ENCODE peak calls at places on chromosomes 11 and 22, in nine cellular contexts. X is esophagus muscularis mucosa, Q is transverse colon, P is spleen, G is prostate gland, Y is Panc1, J is vagina, L is GM23338, R is sigmoid colon. M is an unnamed sample.

GRCh38 chr11:15128621-15129020 is 13.9 kb downstream of the INSC start:
- DNase-seq in Q (no peak), J (no peak), X (no peak), L (no peak), P (no peak), Y (no peak), R (no peak), G (no peak), M (no peak)

GRCh38 chr11:7605544-7605943 is 67.8 kb downstream of the CYB5R2 start:
- DNase-seq in L (no peak), R (no peak), Q (no peak), Y (no peak), P (no peak), G (no peak), J (no peak), X (no peak), M (no peak)

GRCh38 chr11:27402450-27402849 is 39.4 kb upstream of the CCDC34 start:
- DNase-seq in Q (no peak), P (no peak), R (no peak), X (no peak), J (no peak), Y (no peak), L (no peak), G (no peak), M (no peak)

GRCh38 chr11:62850911-62851806 is 11.8 kb upstream of the WDR74 start:
- DNase-seq in Q (no peak), Y (no peak), P (peak), J (no peak), L (peak), G (no peak), R (no peak), X (no peak), M (no peak)

GRCh38 chr11:26286472-26287066 is 45.4 kb upstream of the ANO3 start:
- DNase-seq in R (no peak), Y (no peak), L (peak), J (no peak), Q (no peak), G (no peak), X (no peak), P (no peak), M (no peak)

GRCh38 chr22:44932493-44932892 is 77.3 kb downstream of the PHF21B start:
- DNase-seq in Q (no peak), J (no peak), X (no peak), G (no peak), Y (no peak), P (no peak), L (no peak), R (no peak), M (no peak)

GRCh38 chr11:123137496-123138270 is 57.4 kb downstream of the CLMP start:
- DNase-seq in X (no peak), Y (no peak), P (peak), L (peak), R (peak), G (no peak), J (no peak), Q (peak), M (peak)

GRCh38 chr11:1085440-1086170 is 10.9 kb downstream of the MUC2 start:
- DNase-seq in L (no peak), R (peak), X (no peak), Q (no peak), J (no peak), Y (no peak), P (peak), G (no peak), M (no peak)

GRCh38 chr11:3642071-3642951 is 519 bp upstream of the ART5 start:
- DNase-seq in P (peak), J (no peak), Q (peak), Y (no peak), R (peak), L (peak), G (peak), X (no peak), M (peak)

GRCh38 chr11:110715541-110715940 is 3.3 kb upstream of the ARHGAP20 start:
- DNase-seq in R (no peak), X (no peak), J (no peak), G (no peak), P (no peak), Q (no peak), Y (no peak), L (no peak), M (no peak)

GRCh38 chr11:84465040-84465439 is 1162.1 kb downstream of the DLG2 start:
- DNase-seq in L (no peak), P (no peak), R (no peak), Q (no peak), G (no peak), J (no peak), X (no peak), Y (no peak), M (no peak)

GRCh38 chr11:19660076-19660475 is 52.6 kb upstream of the NAV2 start:
- DNase-seq in R (no peak), L (no peak), G (peak), X (no peak), J (no peak), Q (no peak), P (no peak), Y (peak), M (peak)

GRCh38 chr11:23555085-23555484 is 694.8 kb upstream of the CCDC179 start:
- DNase-seq in Y (no peak), Q (no peak), L (no peak), J (no peak), R (no peak), P (no peak), G (no peak), X (no peak), M (no peak)

GRCh38 chr22:31969789-31970489 is 25.6 kb downstream of the YWHAH start:
- DNase-seq in L (peak), Q (peak), Y (no peak), J (no peak), P (peak), R (peak), G (peak), X (no peak), M (peak)

GRCh38 chr11:111454561-111455192 is 57.5 kb downstream of the BTG4 start:
- DNase-seq in Q (peak), G (peak), X (no peak), R (no peak), Y (no peak), L (peak), P (no peak), J (no peak), M (peak)

GRCh38 chr11:3723014-3723708 is 52.0 kb upstream of the CHRNA10 start:
- DNase-seq in X (no peak), Y (peak), G (no peak), R (no peak), L (no peak), P (no peak), J (no peak), Q (no peak), M (no peak)

GRCh38 chr11:92082652-92083051 is 142.0 kb upstream of the FAT3 start:
- DNase-seq in X (no peak), Q (no peak), J (no peak), Y (no peak), L (no peak), P (no peak), R (no peak), G (no peak), M (no peak)

GRCh38 chr22:37481347-37481907 is 4.8 kb downstream of the MFNG start:
- DNase-seq in R (no peak), J (no peak), P (peak), Y (no peak), Q (no peak), G (no peak), L (no peak), X (no peak), M (no peak)

GRCh38 chr11:133911169-133911568 is 45.6 kb downstream of the IGSF9B start:
- DNase-seq in P (no peak), Y (no peak), J (no peak), Q (no peak), X (no peak), R (no peak), L (no peak), G (no peak), M (no peak)

GRCh38 chr11:130897262-130898182 is 18.8 kb downstream of the SNX19 start:
- DNase-seq in J (no peak), G (peak), Q (peak), R (peak), P (no peak), X (peak), Y (no peak), L (no peak), M (no peak)

GRCh38 chr11:116657842-116658825 is 114.7 kb downstream of the BUD13 start:
- DNase-seq in J (peak), Y (no peak), L (no peak), X (no peak), Q (no peak), P (no peak), G (no peak), R (no peak), M (no peak)

GRCh38 chr22:17843189-17843588 is 68.9 kb upstream of the BID start:
- DNase-seq in Y (no peak), X (no peak), R (no peak), L (no peak), G (no peak), J (no peak), P (no peak), Q (no peak), M (no peak)

GRCh38 chr11:22832315-22833041 is 2.9 kb upstream of the SVIP start:
- DNase-seq in P (no peak), L (no peak), Q (no peak), X (no peak), R (no peak), G (no peak), J (no peak), Y (no peak), M (no peak)

GRCh38 chr11:72226701-72227100 is 2.1 kb downstream of the INPPL1 start:
- DNase-seq in Q (no peak), P (peak), L (no peak), R (no peak), J (no peak), X (no peak), G (no peak), Y (no peak), M (no peak)

GRCh38 chr11:1561955-1562354 is 10.1 kb downstream of the DUSP8 start:
- DNase-seq in L (no peak), P (no peak), X (no peak), J (no peak), Y (no peak), Q (no peak), R (no peak), G (no peak), M (no peak)

GRCh38 chr11:3126207-3126865 is 38.8 kb downstream of the OSBPL5 start:
- DNase-seq in X (no peak), Y (no peak), R (peak), L (no peak), Q (peak), J (no peak), G (peak), P (peak), M (no peak)

GRCh38 chr22:44567846-44568493 is 69.9 kb upstream of the RTL6 start:
- DNase-seq in G (no peak), J (no peak), R (peak), X (no peak), L (peak), Q (peak), Y (no peak), P (peak), M (no peak)

GRCh38 chr11:125376856-125377255 is 119.2 kb downstream of the FEZ1 start:
- DNase-seq in P (no peak), R (no peak), G (no peak), J (no peak), X (no peak), Y (no peak), L (no peak), Q (no peak), M (no peak)

GRCh38 chr22:40928657-40929056 is 22.5 kb upstream of the RBX1 start:
- DNase-seq in Q (no peak), Y (no peak), X (no peak), R (no peak), P (no peak), G (no peak), L (no peak), J (no peak), M (no peak)

GRCh38 chr22:36435516-36436415 is 45.7 kb downstream of the TXN2 start:
- DNase-seq in R (no peak), Q (peak), P (peak), X (no peak), G (peak), L (peak), J (no peak), Y (no peak), M (no peak)

GRCh38 chr11:27619936-27620335 is 80.3 kb downstream of the BDNF start:
- DNase-seq in Y (no peak), Q (no peak), R (no peak), G (no peak), P (no peak), L (no peak), X (no peak), J (no peak), M (no peak)

GRCh38 chr11:71355266-71355665 is 92.9 kb downstream of the DHCR7 start:
- DNase-seq in J (no peak), Y (no peak), G (no peak), R (no peak), Q (no peak), L (no peak), P (no peak), X (no peak), M (no peak)

GRCh38 chr22:40653361-40653760 is 16.8 kb upstream of the MRTFA start:
- DNase-seq in P (no peak), Q (no peak), L (no peak), G (no peak), J (no peak), Y (no peak), X (no peak), R (no peak), M (no peak)

GRCh38 chr11:71490731-71491390 is 36.2 kb upstream of the KRTAP5-7 start:
- DNase-seq in L (no peak), J (no peak), G (no peak), R (peak), P (no peak), Y (no peak), Q (no peak), X (no peak), M (no peak)

GRCh38 chr11:106186630-106187029 is 109.2 kb downstream of the AASDHPPT start:
- DNase-seq in P (no peak), X (no peak), J (no peak), Y (no peak), L (no peak), R (no peak), Q (no peak), G (no peak), M (no peak)

DNA sequence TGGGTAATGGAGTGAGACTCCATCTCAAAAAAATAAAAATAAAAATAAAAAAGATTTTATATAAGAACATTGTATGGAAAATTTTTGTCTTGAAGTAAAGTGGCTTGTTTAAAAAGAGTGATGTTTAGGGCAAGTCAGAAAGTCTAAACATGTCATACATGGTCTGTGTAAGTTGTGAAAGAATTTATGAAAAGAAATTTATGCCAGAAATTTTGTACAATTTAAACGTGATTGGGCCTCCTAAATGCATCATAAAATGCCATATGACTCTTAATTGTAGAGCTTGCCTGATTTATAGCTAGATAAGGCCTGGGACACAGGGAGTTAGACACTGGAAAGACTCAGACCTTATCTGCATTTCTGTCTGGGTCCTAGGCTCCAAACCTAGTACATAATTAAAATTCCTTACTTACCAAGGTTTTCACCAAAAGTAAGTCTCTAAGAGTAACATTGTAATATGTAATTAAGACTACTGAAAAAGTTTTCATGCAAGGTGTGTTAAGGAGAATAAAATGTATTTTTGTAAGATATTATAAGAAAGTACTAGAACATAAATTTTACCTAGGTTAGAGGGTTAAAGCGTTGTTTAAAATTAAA is 110.5 kb downstream of the AASDHPPT start:
- DNase-seq in X (no peak), J (no peak), G (no peak), Y (no peak), Q (no peak), R (no peak), L (peak), P (no peak), M (no peak)
- TF ChIP-seq POLR2AphosphoS5 in X (no peak), J (no peak), G (no peak), Y (no peak), Q (no peak), R (no peak), L (no peak), P (no peak), M (no peak)

GRCh38 chr22:19984851-19985811 is 31.5 kb downstream of the ARVCF start:
- DNase-seq in P (peak), J (no peak), L (no peak), X (no peak), Y (no peak), Q (no peak), G (no peak), R (no peak), M (no peak)

GRCh38 chr22:19986011-19986409 is 30.6 kb downstream of the ARVCF start:
- DNase-seq in P (no peak), R (no peak), J (no peak), X (no peak), Q (no peak), Y (no peak), L (no peak), G (no peak), M (no peak)

GRCh38 chr22:19983701-19984100 is 32.9 kb downstream of the ARVCF start:
- DNase-seq in L (no peak), X (no peak), G (no peak), J (no peak), Y (no peak), P (peak), Q (no peak), R (no peak), M (no peak)

GRCh38 chr22:19982991-19983578 is 33.5 kb downstream of the ARVCF start:
- DNase-seq in P (peak), J (no peak), Y (no peak), L (no peak), X (no peak), R (no peak), Q (no peak), G (no peak), M (no peak)

DNA sequence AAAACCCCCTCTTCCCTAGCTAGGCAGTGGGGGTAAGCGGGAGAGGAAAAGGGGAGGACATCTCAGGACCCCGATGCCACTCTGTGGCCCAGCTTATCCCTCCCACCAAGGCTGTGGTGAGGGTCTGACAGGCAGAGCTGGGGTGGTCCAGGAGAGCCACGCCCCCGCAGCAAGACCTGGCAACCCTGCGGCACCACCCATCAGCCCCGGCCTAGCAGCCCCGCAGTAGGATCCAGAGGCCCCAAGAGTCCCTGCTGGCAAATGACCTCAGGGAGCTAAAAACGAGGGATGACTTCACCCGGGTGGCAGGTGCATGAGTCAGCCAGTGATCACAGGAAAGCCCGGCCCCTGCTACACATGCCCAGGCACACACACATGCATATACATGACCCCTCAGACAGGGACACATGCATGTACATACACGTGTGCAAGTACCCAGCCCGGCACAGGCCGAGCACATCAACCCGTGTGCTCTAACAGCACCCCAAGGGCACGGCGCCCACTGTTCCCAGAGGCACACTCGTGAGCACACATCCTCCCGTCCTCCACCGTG is 32.3 kb downstream of the ARVCF start:
- DNase-seq in X (no peak), L (no peak), J (no peak), G (no peak), R (peak), Y (peak), P (peak), Q (no peak), M (no peak)
- TF ChIP-seq POLR2AphosphoS5 in X (peak), L (no peak), J (no peak), G (no peak), R (no peak), Y (no peak), P (no peak), Q (no peak), M (no peak)

GRCh38 chr11:47155914-47156313 is 20.8 kb downstream of the ARFGAP2 start:
- DNase-seq in Q (no peak), L (no peak), Y (no peak), R (no peak), X (no peak), J (no peak), P (no peak), G (no peak), M (no peak)

GRCh38 chr11:47156333-47156732 is 20.3 kb downstream of the ARFGAP2 start:
- DNase-seq in R (no peak), G (no peak), J (no peak), P (no peak), Y (no peak), Q (no peak), X (no peak), L (no peak), M (no peak)

GRCh38 chr11:47152126-47152952 is 24.3 kb downstream of the ARFGAP2 start:
- DNase-seq in G (no peak), Y (no peak), R (no peak), J (no peak), Q (no peak), P (no peak), X (no peak), L (no peak), M (no peak)

GRCh38 chr11:47154738-47155570 is 21.7 kb downstream of the ARFGAP2 start:
- DNase-seq in G (no peak), R (no peak), L (no peak), J (no peak), X (no peak), P (peak), Q (no peak), Y (no peak), M (no peak)

GRCh38 chr11:47152953-47153950 is 23.4 kb downstream of the ARFGAP2 start:
- DNase-seq in J (no peak), G (peak), P (no peak), X (peak), R (peak), L (peak), Y (no peak), Q (peak), M (peak)
- TF ChIP-seq POLR2AphosphoS5 in J (peak), G (peak), P (peak), X (peak), R (peak), L (no peak), Y (no peak), Q (peak), M (no peak)

DNA sequence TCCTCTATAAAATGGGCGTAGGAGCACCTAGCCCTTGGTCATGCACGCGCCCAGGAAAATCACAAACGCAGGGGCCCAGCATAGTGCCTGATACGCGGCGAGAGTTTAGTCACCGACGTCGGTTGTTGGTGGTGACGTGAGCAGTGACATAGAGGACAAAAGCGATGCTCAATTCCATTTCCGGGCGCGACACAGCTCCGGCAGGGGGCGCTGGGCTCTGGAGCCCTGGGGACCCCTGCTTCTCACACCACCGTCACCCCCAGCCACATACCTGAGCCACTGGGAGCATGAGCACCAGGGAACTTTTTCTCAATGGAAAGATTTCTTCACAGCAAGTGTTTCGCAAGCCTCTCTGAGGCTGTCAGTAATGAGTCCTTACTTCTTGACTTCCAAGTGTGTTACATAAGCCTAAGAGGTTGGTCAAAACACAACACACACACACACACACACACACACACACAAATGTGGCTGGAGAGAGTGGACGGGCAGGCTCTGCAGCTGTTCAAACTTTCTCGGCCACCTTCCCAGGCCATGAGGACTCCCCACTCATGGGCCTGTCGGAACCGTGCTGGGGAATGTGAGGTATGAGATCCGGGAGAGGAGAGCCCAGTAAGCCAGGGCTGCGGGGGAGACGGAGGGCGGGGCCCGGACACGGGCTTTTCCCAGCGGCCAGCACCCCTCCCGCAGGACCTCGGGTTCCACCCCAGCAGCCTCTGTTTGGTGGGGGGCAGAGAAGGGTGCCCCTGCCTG is 36.9 kb upstream of the LINC01488 start:
- DNase-seq in G (peak), L (peak), J (no peak), Y (no peak), R (peak), X (no peak), P (peak), Q (peak), M (no peak)
- TF ChIP-seq POLR2AphosphoS5 in G (peak), L (no peak), J (peak), Y (no peak), R (peak), X (peak), P (no peak), Q (peak), M (no peak)